ENCODE peak calls at places on chromosomes 5 and 9, in six cellular contexts. One of them, this sample, is unnamed.

GRCh38 chr9:130171226-130172148 is 717 bp upstream of the NCS1 start:
- DNase-seq in neural progenitor cell: no peak
- DNase-seq in DND-41: no peak
- DNase-seq in fibroblast of pulmonary artery: no peak
- DNase-seq in IMR-90: no peak
- DNase-seq in AG04450: no peak
- DNase-seq in this sample: no peak

GRCh38 chr5:141412853-141413539 is at the start of gene PCDHGA10:
- DNase-seq in IMR-90: peak
- DNase-seq in neural progenitor cell: peak
- DNase-seq in AG04450: no peak
- DNase-seq in DND-41: peak
- DNase-seq in fibroblast of pulmonary artery: peak
- DNase-seq in this sample: no peak

GRCh38 chr9:7976167-7976755 is 176.7 kb upstream of the DMAC1 start:
- DNase-seq in DND-41: peak
- DNase-seq in AG04450: no peak
- DNase-seq in IMR-90: no peak
- DNase-seq in neural progenitor cell: no peak
- DNase-seq in fibroblast of pulmonary artery: no peak
- DNase-seq in this sample: no peak

GRCh38 chr9:95903398-95903797 is 27.9 kb downstream of the ERCC6L2 start:
- DNase-seq in AG04450: no peak
- DNase-seq in IMR-90: no peak
- DNase-seq in fibroblast of pulmonary artery: no peak
- DNase-seq in neural progenitor cell: no peak
- DNase-seq in DND-41: no peak
- DNase-seq in this sample: no peak

GRCh38 chr9:124776952-124777645 is at the start of gene OLFML2A:
- DNase-seq in IMR-90: no peak
- DNase-seq in AG04450: no peak
- DNase-seq in DND-41: no peak
- DNase-seq in neural progenitor cell: peak
- DNase-seq in fibroblast of pulmonary artery: no peak
- DNase-seq in this sample: peak

GRCh38 chr5:107652839-107653607 is 17.7 kb downstream of the EFNA5 start:
- DNase-seq in IMR-90: no peak
- DNase-seq in fibroblast of pulmonary artery: no peak
- DNase-seq in AG04450: no peak
- DNase-seq in neural progenitor cell: peak
- DNase-seq in DND-41: no peak
- DNase-seq in this sample: no peak

GRCh38 chr9:113626735-113627495 is 163.4 kb downstream of the RGS3 start:
- DNase-seq in AG04450: no peak
- DNase-seq in DND-41: no peak
- DNase-seq in neural progenitor cell: no peak
- DNase-seq in IMR-90: no peak
- DNase-seq in fibroblast of pulmonary artery: no peak
- DNase-seq in this sample: no peak

GRCh38 chr5:168778536-168778935 is 199.4 kb upstream of the PANK3 start:
- DNase-seq in IMR-90: no peak
- DNase-seq in fibroblast of pulmonary artery: no peak
- DNase-seq in AG04450: no peak
- DNase-seq in neural progenitor cell: no peak
- DNase-seq in DND-41: no peak
- DNase-seq in this sample: no peak

GRCh38 chr5:74136276-74136675 is 504.3 kb downstream of the ENC1 start:
- DNase-seq in DND-41: no peak
- DNase-seq in neural progenitor cell: no peak
- DNase-seq in fibroblast of pulmonary artery: no peak
- DNase-seq in AG04450: no peak
- DNase-seq in IMR-90: no peak
- DNase-seq in this sample: no peak

DNA sequence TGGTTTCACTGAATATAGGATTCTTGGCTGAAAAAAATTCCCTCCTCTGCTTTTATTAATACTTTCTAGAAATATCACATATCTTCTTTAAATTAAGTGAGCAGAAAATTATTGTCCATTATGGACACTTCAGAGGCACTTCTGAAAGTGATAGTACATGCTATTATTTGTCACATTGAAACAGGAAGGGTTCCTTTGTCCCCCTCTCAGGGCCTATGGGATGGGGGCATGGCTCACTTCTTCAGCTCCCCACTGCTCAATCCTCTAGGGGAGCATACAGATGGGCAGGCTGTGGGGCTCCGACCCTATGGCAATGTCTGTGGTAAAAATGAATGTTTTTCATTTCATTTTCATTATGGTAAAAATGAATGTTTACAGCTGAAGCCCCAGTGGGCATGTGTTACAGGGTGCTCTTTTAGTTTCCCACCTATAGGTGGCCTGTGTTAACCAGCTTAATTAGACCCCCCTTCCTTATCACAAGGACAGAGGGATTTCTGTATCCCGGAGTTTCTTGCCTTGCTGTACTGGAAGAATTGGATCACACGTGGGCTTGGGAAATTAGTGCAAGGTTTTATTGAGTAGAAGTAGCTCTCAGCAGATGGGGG is 1225.2 kb downstream of the PTPRD start:
- DNase-seq in AG04450: no peak
- DNase-seq in neural progenitor cell: no peak
- DNase-seq in IMR-90: no peak
- DNase-seq in fibroblast of pulmonary artery: no peak
- DNase-seq in DND-41: no peak
- DNase-seq in this sample: no peak
- TF ChIP-seq CTCF in AG04450: no peak
- TF ChIP-seq CTCF in neural progenitor cell: peak
- TF ChIP-seq CTCF in IMR-90: no peak
- TF ChIP-seq CTCF in fibroblast of pulmonary artery: no peak
- TF ChIP-seq CTCF in DND-41: peak
- TF ChIP-seq CTCF in this sample: no peak

GRCh38 chr5:108748354-108749129 is 845 bp downstream of the FER start:
- DNase-seq in fibroblast of pulmonary artery: peak
- DNase-seq in IMR-90: peak
- DNase-seq in neural progenitor cell: peak
- DNase-seq in DND-41: peak
- DNase-seq in AG04450: peak
- DNase-seq in this sample: peak
- TF ChIP-seq CTCF in fibroblast of pulmonary artery: no peak
- TF ChIP-seq CTCF in IMR-90: peak
- TF ChIP-seq CTCF in neural progenitor cell: peak
- TF ChIP-seq CTCF in DND-41: peak
- TF ChIP-seq CTCF in AG04450: peak
- TF ChIP-seq CTCF in this sample: peak

DNA sequence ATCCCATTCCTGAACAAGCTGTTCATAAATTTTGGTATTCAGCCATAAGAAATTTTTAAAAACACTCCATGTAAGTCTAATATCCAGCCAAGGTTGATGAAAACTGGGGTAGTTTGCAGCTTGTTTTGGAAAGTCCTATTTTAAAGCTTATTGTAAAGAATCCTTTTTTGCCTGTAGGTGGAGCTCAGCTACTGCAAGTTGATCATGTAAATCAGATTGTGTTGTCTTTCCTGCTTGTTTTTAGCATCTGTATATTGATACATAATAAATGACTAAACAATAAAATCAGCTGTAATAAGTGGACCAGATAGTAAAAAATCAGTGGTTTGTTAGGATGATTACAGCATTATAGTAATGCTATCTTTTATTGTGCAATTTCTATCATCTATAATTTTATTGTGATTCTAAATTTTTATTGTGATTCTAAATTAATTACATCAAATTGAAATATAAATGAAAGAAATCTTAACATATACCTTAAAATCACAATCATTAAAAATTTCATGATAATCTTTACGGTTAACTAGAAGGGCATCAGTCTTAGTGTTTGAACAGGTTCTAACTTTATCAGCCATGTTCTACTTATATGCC is 42.4 kb downstream of the CWC27 start:
- DNase-seq in IMR-90: peak
- DNase-seq in fibroblast of pulmonary artery: peak
- DNase-seq in DND-41: peak
- DNase-seq in AG04450: peak
- DNase-seq in neural progenitor cell: peak
- DNase-seq in this sample: no peak
- TF ChIP-seq CTCF in IMR-90: peak
- TF ChIP-seq CTCF in fibroblast of pulmonary artery: peak
- TF ChIP-seq CTCF in DND-41: peak
- TF ChIP-seq CTCF in AG04450: peak
- TF ChIP-seq CTCF in neural progenitor cell: peak
- TF ChIP-seq CTCF in this sample: peak

DNA sequence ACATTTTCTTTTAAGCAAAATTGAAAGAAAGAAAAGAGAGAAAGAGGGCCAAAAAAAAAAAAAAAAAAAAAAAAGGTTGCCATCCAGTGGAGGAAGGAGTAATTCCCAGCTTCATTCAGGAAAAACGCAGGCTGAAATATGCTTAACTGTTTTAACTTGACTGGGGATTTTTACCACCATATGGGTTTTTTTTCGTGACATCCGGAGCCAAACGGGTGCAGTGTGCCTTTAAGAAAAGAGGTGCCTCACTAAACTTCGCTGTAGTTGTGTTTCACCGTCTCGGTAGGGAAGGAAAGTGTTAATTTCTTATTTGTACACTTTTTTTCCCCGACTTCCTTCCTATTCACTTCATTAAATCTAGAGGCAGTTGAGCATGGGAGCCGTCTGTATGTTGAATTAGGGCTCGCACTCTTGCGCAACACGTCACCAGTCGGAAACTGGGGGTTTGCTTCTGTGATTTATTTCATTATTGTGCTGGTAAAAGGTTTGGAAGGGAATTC is 143.0 kb downstream of the SMARCA2 start:
- DNase-seq in DND-41: peak
- DNase-seq in fibroblast of pulmonary artery: peak
- DNase-seq in IMR-90: peak
- DNase-seq in neural progenitor cell: peak
- DNase-seq in AG04450: no peak
- DNase-seq in this sample: no peak
- TF ChIP-seq CTCF in DND-41: no peak
- TF ChIP-seq CTCF in fibroblast of pulmonary artery: peak
- TF ChIP-seq CTCF in IMR-90: peak
- TF ChIP-seq CTCF in neural progenitor cell: peak
- TF ChIP-seq CTCF in AG04450: peak
- TF ChIP-seq CTCF in this sample: peak

This sample was measured in osteocyte.